ENCODE peak calls at places on chromosomes 1 and 21, in nine cellular contexts. One of them, this sample, is unnamed.

GRCh38 chr1:109980324-109981127 is 4.0 kb upstream of the AHCYL1 start:
- DNase-seq in stimulated activated CD8-positive, alpha-beta memory T cell treated with anti-CD3 and anti-CD28 coated beads, Interleukin-15, amount 100 ng/mL, for 4 hours: no peak
- DNase-seq in HuH-7.5: peak
- DNase-seq in HFF-Myc: no peak
- DNase-seq in AML-193: no peak
- DNase-seq in kidney glomerular epithelial cell: peak
- DNase-seq in NCI-H2171 treated with DMSO at 0.1 percent for 48 hours: no peak
- DNase-seq in T-helper 1 cell: no peak
- DNase-seq in spleen: no peak
- DNase-seq in this sample: peak

GRCh38 chr21:35002879-35003722 is 46.0 kb downstream of the RUNX1 start:
- DNase-seq in stimulated activated CD8-positive, alpha-beta memory T cell treated with anti-CD3 and anti-CD28 coated beads, Interleukin-15, amount 100 ng/mL, for 4 hours: no peak
- DNase-seq in HuH-7.5: no peak
- DNase-seq in HFF-Myc: no peak
- DNase-seq in AML-193: peak
- DNase-seq in kidney glomerular epithelial cell: peak
- DNase-seq in NCI-H2171 treated with DMSO at 0.1 percent for 48 hours: no peak
- DNase-seq in T-helper 1 cell: no peak
- DNase-seq in spleen: no peak
- DNase-seq in this sample: no peak

GRCh38 chr1:119674835-119675289 is 26.8 kb upstream of the ZNF697 start:
- DNase-seq in stimulated activated CD8-positive, alpha-beta memory T cell treated with anti-CD3 and anti-CD28 coated beads, Interleukin-15, amount 100 ng/mL, for 4 hours: no peak
- DNase-seq in HuH-7.5: no peak
- DNase-seq in HFF-Myc: no peak
- DNase-seq in AML-193: no peak
- DNase-seq in kidney glomerular epithelial cell: peak
- DNase-seq in NCI-H2171 treated with DMSO at 0.1 percent for 48 hours: no peak
- DNase-seq in T-helper 1 cell: no peak
- DNase-seq in spleen: no peak
- DNase-seq in this sample: peak

GRCh38 chr1:13730751-13731482 is 30.9 kb downstream of the PRDM2 start:
- DNase-seq in stimulated activated CD8-positive, alpha-beta memory T cell treated with anti-CD3 and anti-CD28 coated beads, Interleukin-15, amount 100 ng/mL, for 4 hours: peak
- DNase-seq in HuH-7.5: no peak
- DNase-seq in HFF-Myc: no peak
- DNase-seq in AML-193: peak
- DNase-seq in kidney glomerular epithelial cell: peak
- DNase-seq in NCI-H2171 treated with DMSO at 0.1 percent for 48 hours: peak
- DNase-seq in T-helper 1 cell: peak
- DNase-seq in spleen: peak
- DNase-seq in this sample: peak

GRCh38 chr1:51210055-51210454 is 26.0 kb upstream of the RNF11 start:
- DNase-seq in stimulated activated CD8-positive, alpha-beta memory T cell treated with anti-CD3 and anti-CD28 coated beads, Interleukin-15, amount 100 ng/mL, for 4 hours: no peak
- DNase-seq in HuH-7.5: no peak
- DNase-seq in HFF-Myc: no peak
- DNase-seq in AML-193: no peak
- DNase-seq in kidney glomerular epithelial cell: no peak
- DNase-seq in NCI-H2171 treated with DMSO at 0.1 percent for 48 hours: no peak
- DNase-seq in T-helper 1 cell: no peak
- DNase-seq in spleen: no peak
- DNase-seq in this sample: peak

GRCh38 chr1:45211061-45211460 is 4.7 kb upstream of the ZSWIM5 start:
- DNase-seq in stimulated activated CD8-positive, alpha-beta memory T cell treated with anti-CD3 and anti-CD28 coated beads, Interleukin-15, amount 100 ng/mL, for 4 hours: no peak
- DNase-seq in HuH-7.5: no peak
- DNase-seq in HFF-Myc: no peak
- DNase-seq in AML-193: no peak
- DNase-seq in kidney glomerular epithelial cell: no peak
- DNase-seq in NCI-H2171 treated with DMSO at 0.1 percent for 48 hours: no peak
- DNase-seq in T-helper 1 cell: no peak
- DNase-seq in spleen: no peak
- DNase-seq in this sample: no peak

GRCh38 chr1:43520100-43520828 is 10.4 kb upstream of the PTPRF start:
- DNase-seq in stimulated activated CD8-positive, alpha-beta memory T cell treated with anti-CD3 and anti-CD28 coated beads, Interleukin-15, amount 100 ng/mL, for 4 hours: no peak
- DNase-seq in HuH-7.5: no peak
- DNase-seq in HFF-Myc: no peak
- DNase-seq in AML-193: no peak
- DNase-seq in kidney glomerular epithelial cell: no peak
- DNase-seq in NCI-H2171 treated with DMSO at 0.1 percent for 48 hours: peak
- DNase-seq in T-helper 1 cell: no peak
- DNase-seq in spleen: no peak
- DNase-seq in this sample: peak

GRCh38 chr21:45975017-45975595 is 6.5 kb upstream of the COL6A1 start:
- DNase-seq in stimulated activated CD8-positive, alpha-beta memory T cell treated with anti-CD3 and anti-CD28 coated beads, Interleukin-15, amount 100 ng/mL, for 4 hours: no peak
- DNase-seq in HuH-7.5: peak
- DNase-seq in HFF-Myc: no peak
- DNase-seq in AML-193: no peak
- DNase-seq in kidney glomerular epithelial cell: no peak
- DNase-seq in NCI-H2171 treated with DMSO at 0.1 percent for 48 hours: no peak
- DNase-seq in T-helper 1 cell: no peak
- DNase-seq in spleen: peak
- DNase-seq in this sample: peak

GRCh38 chr1:63779338-63779819 is 5.6 kb downstream of the ROR1 start:
- DNase-seq in stimulated activated CD8-positive, alpha-beta memory T cell treated with anti-CD3 and anti-CD28 coated beads, Interleukin-15, amount 100 ng/mL, for 4 hours: no peak
- DNase-seq in HuH-7.5: no peak
- DNase-seq in HFF-Myc: peak
- DNase-seq in AML-193: no peak
- DNase-seq in kidney glomerular epithelial cell: no peak
- DNase-seq in NCI-H2171 treated with DMSO at 0.1 percent for 48 hours: no peak
- DNase-seq in T-helper 1 cell: no peak
- DNase-seq in spleen: no peak
- DNase-seq in this sample: no peak

GRCh38 chr21:41733951-41734689 is 32.7 kb downstream of the RIPK4 start:
- DNase-seq in stimulated activated CD8-positive, alpha-beta memory T cell treated with anti-CD3 and anti-CD28 coated beads, Interleukin-15, amount 100 ng/mL, for 4 hours: no peak
- DNase-seq in HuH-7.5: no peak
- DNase-seq in HFF-Myc: no peak
- DNase-seq in AML-193: no peak
- DNase-seq in kidney glomerular epithelial cell: no peak
- DNase-seq in NCI-H2171 treated with DMSO at 0.1 percent for 48 hours: no peak
- DNase-seq in T-helper 1 cell: no peak
- DNase-seq in spleen: no peak
- DNase-seq in this sample: no peak